ENCODE peak calls at places on chromosome 7, in ten cellular contexts. T, S, G, X, B, W, I, Y, Q and E are unnamed samples.

GRCh38 chr7:135353832-135354231 is 120.2 kb downstream of the STRA8 start:
- DNase-seq in X (no peak), S (no peak), G (no peak), B (no peak), T (no peak), W (no peak), I (no peak), Q (no peak), Y (no peak), E (no peak)

GRCh38 chr7:142440219-142441073 is 182.6 kb upstream of the PRSS58 start:
- DNase-seq in W (peak; percentile 79), X (no peak), I (no peak), B (no peak), T (no peak), Y (no peak), S (no peak), Q (no peak), G (peak; percentile 38), E (no peak)

GRCh38 chr7:31464601-31465000 is 49.3 kb upstream of the ITPRID1 start:
- DNase-seq in Q (no peak), Y (no peak), T (no peak), G (peak; percentile 63), W (peak; percentile 85), S (no peak), X (no peak), B (no peak), I (no peak), E (no peak)

GRCh38 chr7:12821746-12822145 is 134.3 kb downstream of the ARL4A start:
- DNase-seq in Q (no peak), T (no peak), G (no peak), X (no peak), Y (no peak), S (no peak), W (no peak), B (no peak), I (no peak), E (no peak)

GRCh38 chr7:83301416-83301815 is 138.7 kb upstream of the PCLO start:
- DNase-seq in Y (no peak), B (no peak), I (no peak), G (no peak), W (no peak), S (no peak), X (no peak), T (no peak), Q (no peak), E (no peak)

GRCh38 chr7:10128748-10129147 is 844.9 kb upstream of the PHF14 start:
- DNase-seq in I (no peak), S (no peak), T (no peak), G (no peak), W (no peak), Q (no peak), Y (no peak), B (no peak), X (no peak), E (no peak)

GRCh38 chr7:128053991-128054390 is 22.8 kb upstream of the LRRC4 start:
- DNase-seq in W (no peak), Q (no peak), G (no peak), X (no peak), B (no peak), T (no peak), S (no peak), Y (no peak), I (no peak), E (no peak)

GRCh38 chr7:16695621-16696237 is 49.7 kb downstream of the BZW2 start:
- DNase-seq in Y (peak; percentile 40), X (no peak), S (no peak), W (peak; percentile 47), I (no peak), Q (no peak), G (peak; percentile 78), B (no peak), T (no peak), E (no peak)

GRCh38 chr7:100489824-100490223 is 6.1 kb downstream of the NYAP1 start:
- DNase-seq in B (no peak), S (no peak), W (peak; percentile 84), Y (no peak), X (peak; percentile 79), T (no peak), I (no peak), Q (no peak), G (peak; percentile 84), E (no peak)

GRCh38 chr7:6299774-6300173 is 27.4 kb upstream of the CYTH3 start:
- DNase-seq in B (no peak), Q (no peak), T (no peak), X (no peak), G (no peak), W (no peak), S (no peak), Y (no peak), I (no peak), E (no peak)

GRCh38 chr7:104836976-104837375 is 177.0 kb upstream of the KMT2E start:
- DNase-seq in T (no peak), G (no peak), X (no peak), Q (no peak), Y (no peak), B (no peak), I (no peak), W (no peak), S (no peak), E (no peak)

GRCh38 chr7:105122619-105123018 is 108.6 kb downstream of the KMT2E start:
- DNase-seq in T (no peak), I (no peak), Y (no peak), W (no peak), S (no peak), Q (no peak), X (no peak), G (no peak), B (no peak), E (peak; percentile 42)

GRCh38 chr7:36115448-36116321 is 37.4 kb upstream of the EEPD1 start:
- DNase-seq in Q (peak; percentile 43), S (peak; percentile 70), Y (peak; percentile 48), I (peak; percentile 71), G (peak; percentile 94), X (peak; percentile 79), T (no peak), B (peak; percentile 45), W (peak; percentile 100), E (peak; percentile 81)

GRCh38 chr7:142925413-142925812 is 8.1 kb downstream of the TRPV5 start:
- DNase-seq in G (no peak), S (no peak), Y (no peak), X (no peak), B (no peak), I (no peak), T (no peak), W (no peak), Q (no peak), E (no peak)

GRCh38 chr7:87151701-87152111 is 547 bp upstream of the DMTF1 start:
- DNase-seq in S (no peak), I (no peak), W (no peak), B (no peak), G (no peak), Q (no peak), X (no peak), Y (no peak), T (no peak), E (no peak)

GRCh38 chr7:114405427-114405826 is 9.2 kb upstream of the FOXP2 start:
- DNase-seq in Y (no peak), S (no peak), G (peak; percentile 15), B (no peak), I (no peak), W (peak; percentile 76), T (no peak), X (no peak), Q (no peak), E (no peak)